ENCODE peak calls at places on chromosomes 3 and 15, in seven cellular contexts. F, S, Z, W, V, J and Y are unnamed samples.
A peak's percentile ranks its signal among the peaks of the same experiment; 100 is the strongest.

GRCh38 chr15:90756916-90757315 is 39.8 kb downstream of the BLM start:
- DNase-seq in W (no peak), Z (no peak), F (no peak), S (no peak), J (peak; percentile 1), V (no peak), Y (no peak)

GRCh38 chr3:135017494-135017893 is 222.4 kb downstream of the EPHB1 start:
- DNase-seq in Z (no peak), V (no peak), J (no peak), F (no peak), W (no peak), S (no peak), Y (no peak)

GRCh38 chr15:59941612-59942011 is 62.5 kb upstream of the FOXB1 start:
- DNase-seq in J (no peak), F (no peak), Z (no peak), S (no peak), W (no peak), V (no peak), Y (no peak)

GRCh38 chr15:47332481-47332880 is 384.8 kb upstream of the SEMA6D start:
- DNase-seq in V (no peak), S (no peak), F (no peak), J (peak; percentile 42), Z (no peak), W (no peak), Y (no peak)

GRCh38 chr3:9808345-9809037 is 1.6 kb upstream of the TTLL3 start:
- DNase-seq in Z (no peak), J (peak; percentile 43), V (peak; percentile 67), S (no peak), F (no peak), W (no peak), Y (no peak)

GRCh38 chr15:85543741-85544155 is 163.3 kb downstream of the AKAP13 start:
- DNase-seq in F (peak; percentile 60), V (peak; percentile 90), W (peak; percentile 94), S (peak; percentile 41), Z (peak; percentile 48), J (no peak), Y (peak; percentile 83)

GRCh38 chr3:156859578-156859977 is 33.4 kb downstream of the LEKR1 start:
- DNase-seq in V (no peak), Z (no peak), S (no peak), F (no peak), J (no peak), W (no peak), Y (no peak)

GRCh38 chr15:64149424-64150235 is 1.9 kb upstream of the SNX22 start:
- DNase-seq in V (no peak), F (no peak), W (no peak), S (no peak), J (no peak), Z (no peak), Y (no peak)

GRCh38 chr3:185149591-185149990 is 3.3 kb downstream of the C3orf70 start:
- DNase-seq in J (no peak), S (no peak), W (no peak), Z (no peak), F (no peak), V (no peak), Y (no peak)

GRCh38 chr3:9385209-9385936 is 12.0 kb upstream of the SETD5 start:
- DNase-seq in F (no peak), Z (no peak), W (no peak), J (peak; percentile 28), V (no peak), S (no peak), Y (no peak)

GRCh38 chr3:113552851-113553250 is 20.5 kb downstream of the SIDT1 start:
- DNase-seq in V (no peak), F (no peak), J (no peak), Z (no peak), S (no peak), W (no peak), Y (no peak)

GRCh38 chr15:70557506-70558258 is 205.7 kb downstream of the UACA start:
- DNase-seq in F (no peak), W (no peak), Z (no peak), V (no peak), J (no peak), S (no peak), Y (no peak)

GRCh38 chr3:32455609-32456428 is 46.8 kb downstream of the CMTM6 start:
- DNase-seq in V (peak; percentile 62), J (no peak), F (no peak), S (no peak), W (no peak), Z (no peak), Y (no peak)

GRCh38 chr15:72271895-72272212 is 500 bp downstream of the PARP6 start:
- DNase-seq in J (peak; percentile 12), S (no peak), Z (no peak), V (no peak), W (no peak), F (no peak), Y (peak; percentile 10)

GRCh38 chr3:156161172-156161571 is 40.8 kb downstream of the KCNAB1 start:
- DNase-seq in S (no peak), Z (no peak), W (no peak), J (peak; percentile 17), F (no peak), V (no peak), Y (no peak)

GRCh38 chr3:143261848-143262247 is 142.3 kb downstream of the CHST2 start:
- DNase-seq in V (no peak), F (no peak), W (no peak), S (no peak), Z (no peak), J (no peak), Y (no peak)

GRCh38 chr15:22944651-22945050 is 35.5 kb downstream of the CYFIP1 start:
- DNase-seq in V (peak; percentile 75), S (no peak), W (peak; percentile 72), Z (no peak), J (no peak), F (no peak), Y (peak; percentile 70)

GRCh38 chr3:139187648-139188047 is 143.0 kb upstream of the PRR23C start:
- DNase-seq in Z (no peak), S (no peak), V (no peak), F (no peak), W (no peak), J (no peak), Y (no peak)

GRCh38 chr15:78054971-78055370 is 22.5 kb downstream of the TBC1D2B start:
- DNase-seq in Z (no peak), V (no peak), J (no peak), S (no peak), F (no peak), W (no peak), Y (no peak)

GRCh38 chr3:114732353-114732752 is 414.7 kb downstream of the ZBTB20 start:
- DNase-seq in S (no peak), J (no peak), Z (no peak), F (no peak), V (no peak), W (no peak), Y (no peak)

GRCh38 chr3:187744169-187745151 is 808 bp downstream of the BCL6 start:
- DNase-seq in Z (no peak), V (peak; percentile 81), J (peak; percentile 49), W (peak; percentile 68), F (peak; percentile 63), S (peak; percentile 70), Y (peak; percentile 60)

DNA sequence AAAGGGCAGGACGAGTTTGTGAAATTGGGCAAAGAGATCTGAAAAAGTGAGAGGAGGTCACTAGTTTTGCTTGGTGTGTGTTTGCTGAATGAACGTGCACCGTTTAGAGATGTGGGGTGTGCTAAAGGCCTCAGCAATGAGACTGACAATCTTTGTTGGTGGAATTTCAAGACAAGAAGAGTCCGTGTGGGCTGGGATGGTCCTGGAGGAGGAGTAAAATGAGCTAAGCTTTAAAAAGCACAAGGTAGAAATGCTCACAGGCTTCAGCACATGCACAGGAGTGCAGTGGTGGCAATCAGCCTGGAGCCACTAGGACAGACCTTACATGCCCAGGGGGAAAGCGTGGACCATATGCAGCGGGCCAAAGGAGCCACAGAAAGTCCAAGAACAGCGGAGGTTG is 1.5 kb upstream of the CPLX3 start:
- DNase-seq in V (no peak), J (no peak), F (no peak), W (no peak), Z (no peak), S (no peak), Y (no peak)
- H3K27me3 ChIP-seq in V (peaks cover 5% of the 10 kb centered on the region), J (peaks cover 71% of the 10 kb centered on the region), F (peaks cover 21% of the 10 kb centered on the region), W (peaks cover 18% of the 10 kb centered on the region), Z (no peaks in the 10 kb centered on the region), S (no peaks in the 10 kb centered on the region), Y (no peaks in the 10 kb centered on the region)

GRCh38 chr3:49119439-49119838 is 1.2 kb downstream of the USP19 start:
- DNase-seq in V (no peak), F (no peak), S (no peak), W (no peak), Z (no peak), J (peak; percentile 7), Y (no peak)
- TF ChIP-seq POLR2A in V (no peak), F (no peak), S (no peak), W (no peak), Z (no peak), J (no peak), Y (no peak)

DNA sequence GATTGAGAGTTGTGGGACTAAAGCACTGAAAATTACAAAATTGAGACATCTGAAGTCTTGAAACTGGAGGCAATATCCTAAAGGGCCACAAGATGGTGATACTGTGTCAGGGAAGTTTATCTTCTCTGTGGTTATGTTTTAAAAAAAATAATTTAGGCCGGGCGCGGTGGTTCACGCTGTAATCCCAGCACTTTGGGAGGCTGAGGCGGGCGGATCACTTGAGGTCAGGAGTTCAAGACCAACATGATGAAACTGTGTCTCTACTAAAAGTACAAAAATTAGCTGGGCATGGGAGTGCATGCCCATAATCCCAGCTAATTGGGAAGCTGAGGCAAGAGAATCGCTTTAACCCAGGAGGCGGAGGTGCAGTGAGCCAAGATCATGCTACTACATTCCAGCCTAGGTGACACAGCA is 17.9 kb upstream of the NIT2 start:
- DNase-seq in J (peak; percentile 68), W (peak; percentile 53), V (no peak), S (peak; percentile 32), F (no peak), Z (no peak), Y (no peak)
- TF ChIP-seq CTCF in J (peak; percentile 70), W (no peak), V (peak; percentile 71), S (peak; percentile 62), F (peak; percentile 69), Z (peak; percentile 74), Y (no peak)

GRCh38 chr3:27712136-27713065 is 9.7 kb downstream of the EOMES start:
- DNase-seq in S (peak; percentile 52), Z (peak; percentile 60), W (peak; percentile 79), J (peak; percentile 75), V (peak; percentile 88), F (peak; percentile 75), Y (peak; percentile 66)

GRCh38 chr3:27714101-27714526 is 8.0 kb downstream of the EOMES start:
- DNase-seq in S (no peak), F (no peak), V (no peak), J (no peak), Z (no peak), W (no peak), Y (no peak)

GRCh38 chr3:27713435-27713880 is 8.7 kb downstream of the EOMES start:
- DNase-seq in W (no peak), J (no peak), V (no peak), S (no peak), F (no peak), Z (no peak), Y (no peak)

GRCh38 chr3:27714692-27715453 is 7.2 kb downstream of the EOMES start:
- DNase-seq in S (no peak), F (no peak), J (no peak), Z (no peak), W (no peak), V (peak; percentile 71), Y (no peak)

DNA sequence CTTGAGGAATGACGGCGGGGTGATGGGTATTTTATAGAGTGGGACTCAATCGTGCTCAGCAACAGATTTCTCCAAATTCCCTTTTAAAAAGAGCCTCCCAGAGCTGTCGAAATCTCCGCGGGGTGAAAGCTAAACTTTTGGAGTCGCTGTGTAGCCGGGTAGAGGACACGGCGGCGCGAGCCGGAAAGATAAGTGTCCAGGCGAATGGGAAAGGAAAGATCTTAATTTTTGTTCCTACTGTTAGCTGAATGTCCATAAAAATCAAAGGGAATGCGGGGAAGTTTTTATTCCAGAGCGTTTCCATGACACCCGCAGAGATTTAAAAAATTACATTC is 9.1 kb downstream of the EOMES start:
- DNase-seq in Z (no peak), V (no peak), S (no peak), F (no peak), J (no peak), W (no peak), Y (no peak)
- H3K27me3 ChIP-seq in Z (no peaks in the 10 kb centered on the region), V (peaks cover 11% of the 10 kb centered on the region), S (peaks cover 4% of the 10 kb centered on the region), F (peaks cover 74% of the 10 kb centered on the region), J (peaks cover 62% of the 10 kb centered on the region), W (peaks cover 16% of the 10 kb centered on the region), Y (no peaks in the 10 kb centered on the region)